ENCODE peak calls at places on chromosomes 7 and 10, in eight cellular contexts. H is H1, N is stomach, Y is K562, M is endothelial cell of umbilical vein, D is GM23338, X is prostate gland, J is GM12878. V is an unnamed sample. For H3K4me1, the result is how much of the 10 kb centered on the place peaks cover.

GRCh38 chr10:91689731-91690168 is 56.9 kb upstream of the PPP1R3C start:
- DNase-seq in H (no peak), N (no peak), Y (no peak), M (no peak), D (peak), X (no peak), J (no peak), V (no peak)

GRCh38 chr7:157292770-157293412 is 43.9 kb upstream of the DNAJB6 start:
- DNase-seq in H (no peak), N (peak), Y (peak), M (no peak), D (peak), X (no peak), J (no peak), V (no peak)

GRCh38 chr7:2729043-2729892 is 41.3 kb downstream of the AMZ1 start:
- DNase-seq in H (no peak), N (peak), Y (no peak), M (no peak), D (no peak), X (no peak), J (no peak), V (peak)

GRCh38 chr7:33982425-33982786 is 77.1 kb downstream of the BMPER start:
- DNase-seq in H (no peak), N (no peak), Y (no peak), M (peak), D (peak), X (no peak), J (no peak), V (no peak)

GRCh38 chr7:157276731-157277562 is 59.9 kb upstream of the DNAJB6 start:
- DNase-seq in H (peak), N (no peak), Y (no peak), M (peak), D (no peak), X (no peak), J (no peak), V (peak)

GRCh38 chr7:143299840-143300239 is 11.7 kb downstream of the CASP2 start:
- DNase-seq in H (peak), N (peak), Y (peak), M (peak), D (peak), X (no peak), J (no peak), V (no peak)

GRCh38 chr7:19117081-19117869 is at the start of gene TWIST1:
- DNase-seq in H (peak), N (no peak), Y (no peak), M (no peak), D (peak), X (no peak), J (no peak), V (peak)

GRCh38 chr7:155190608-155191536 is 106.8 kb upstream of the INSIG1 start:
- DNase-seq in H (peak), N (peak), Y (peak), M (peak), D (peak), X (peak), J (no peak), V (peak)

GRCh38 chr7:84085147-84085546 is 109.4 kb downstream of the SEMA3A start:
- DNase-seq in H (no peak), N (no peak), Y (no peak), M (peak), D (no peak), X (no peak), J (no peak), V (no peak)

GRCh38 chr7:117478796-117479479 is 887 bp upstream of the CFTR start:
- DNase-seq in H (no peak), N (no peak), Y (no peak), M (no peak), D (peak), X (no peak), J (no peak), V (no peak)

GRCh38 chr10:11573497-11573896 is 38.0 kb downstream of the USP6NL start:
- DNase-seq in H (no peak), N (no peak), Y (no peak), M (peak), D (no peak), X (no peak), J (peak), V (no peak)

GRCh38 chr7:119694506-119694905 is 578.5 kb upstream of the KCND2 start:
- DNase-seq in H (no peak), N (no peak), Y (no peak), M (no peak), D (no peak), X (no peak), J (no peak), V (no peak)

GRCh38 chr7:158431941-158432347 is 155.7 kb downstream of the PTPRN2 start:
- DNase-seq in H (no peak), N (peak), Y (peak), M (no peak), D (no peak), X (peak), J (no peak), V (no peak)

GRCh38 chr7:128020161-128020560 is 11.1 kb downstream of the LRRC4 start:
- DNase-seq in H (peak), N (no peak), Y (peak), M (no peak), D (peak), X (no peak), J (no peak), V (no peak)

GRCh38 chr7:66138994-66139752 is 24.5 kb downstream of the CRCP start:
- DNase-seq in H (no peak), N (no peak), Y (no peak), M (peak), D (no peak), X (no peak), J (no peak), V (no peak)

GRCh38 chr7:146966274-146966673 is 849.7 kb downstream of the CNTNAP2 start:
- DNase-seq in H (no peak), N (no peak), Y (no peak), M (no peak), D (no peak), X (no peak), J (no peak), V (no peak)

GRCh38 chr10:219731-220472 is 84.6 kb downstream of the ZMYND11 start:
- DNase-seq in H (no peak), N (no peak), Y (no peak), M (no peak), D (no peak), X (no peak), J (no peak), V (no peak)

GRCh38 chr10:80444646-80445319 is 9.3 kb upstream of the TSPAN14 start:
- DNase-seq in H (peak), N (peak), Y (peak), M (peak), D (peak), X (peak), J (peak), V (peak)

GRCh38 chr10:11828682-11829284 is 5.6 kb downstream of the PROSER2 start:
- DNase-seq in H (no peak), N (no peak), Y (no peak), M (no peak), D (peak), X (no peak), J (no peak), V (no peak)

GRCh38 chr7:132500727-132501410 is 75.4 kb downstream of the PLXNA4 start:
- DNase-seq in H (peak), N (peak), Y (no peak), M (peak), D (peak), X (no peak), J (no peak), V (peak)

GRCh38 chr10:33248638-33249037 is 85.8 kb downstream of the NRP1 start:
- DNase-seq in H (no peak), N (no peak), Y (no peak), M (peak), D (no peak), X (no peak), J (no peak), V (no peak)

GRCh38 chr7:8724080-8724718 is 290.8 kb downstream of the NXPH1 start:
- DNase-seq in H (peak), N (peak), Y (peak), M (no peak), D (peak), X (no peak), J (no peak), V (no peak)

GRCh38 chr7:100894860-100895700 is 608 bp downstream of the ACHE start:
- DNase-seq in H (peak), N (peak), Y (peak), M (no peak), D (peak), X (peak), J (no peak), V (peak)

GRCh38 chr7:29879609-29880008 is 73.3 kb downstream of the WIPF3 start:
- DNase-seq in H (no peak), N (no peak), Y (no peak), M (no peak), D (no peak), X (no peak), J (no peak), V (no peak)

GRCh38 chr10:69641261-69641980 is 11.4 kb downstream of the FAM241B start:
- DNase-seq in H (no peak), N (no peak), Y (no peak), M (no peak), D (no peak), X (no peak), J (no peak), V (peak)

GRCh38 chr7:79401254-79401653 is 52.2 kb downstream of the MAGI2 start:
- DNase-seq in H (no peak), N (no peak), Y (no peak), M (no peak), D (no peak), X (no peak), J (no peak), V (no peak)

GRCh38 chr10:85651507-85651902 is 715.1 kb downstream of the GRID1 start:
- DNase-seq in H (no peak), N (no peak), Y (no peak), M (no peak), D (no peak), X (no peak), J (no peak), V (no peak)

GRCh38 chr10:99533496-99534455 is 1.0 kb downstream of the NKX2-3 start:
- DNase-seq in H (no peak), N (no peak), Y (no peak), M (no peak), D (peak), X (no peak), J (no peak), V (peak)

GRCh38 chr7:47573758-47574472 is 8.0 kb downstream of the TNS3 start:
- DNase-seq in H (no peak), N (peak), Y (no peak), M (peak), D (no peak), X (no peak), J (no peak), V (no peak)

GRCh38 chr10:93548376-93549071 is 17.9 kb upstream of the FFAR4 start:
- DNase-seq in H (no peak), N (no peak), Y (no peak), M (peak), D (no peak), X (no peak), J (no peak), V (no peak)

GRCh38 chr7:142733271-142733670 is 16.0 kb upstream of the PRSS1 start:
- DNase-seq in H (no peak), N (no peak), Y (no peak), M (no peak), D (no peak), X (no peak), J (no peak), V (no peak)

GRCh38 chr7:87574630-87575029 is 26.1 kb downstream of the ABCB1 start:
- DNase-seq in H (no peak), N (no peak), Y (no peak), M (peak), D (no peak), X (no peak), J (no peak), V (no peak)

GRCh38 chr10:130191380-130191779 is 55.2 kb downstream of the GLRX3 start:
- DNase-seq in H (no peak), N (no peak), Y (no peak), M (no peak), D (no peak), X (no peak), J (no peak), V (no peak)

GRCh38 chr7:151876112-151876898 is 610 bp downstream of the PRKAG2 start:
- DNase-seq in H (peak), N (peak), Y (peak), M (peak), D (peak), X (peak), J (no peak), V (peak)

GRCh38 chr10:66307826-66308225 is 618.0 kb upstream of the LRRTM3 start:
- DNase-seq in H (no peak), N (no peak), Y (no peak), M (no peak), D (peak), X (no peak), J (no peak), V (no peak)

GRCh38 chr10:28710227-28710889 is 33.0 kb downstream of the BAMBI start:
- DNase-seq in H (no peak), N (no peak), Y (no peak), M (no peak), D (no peak), X (no peak), J (no peak), V (no peak)

GRCh38 chr7:117012284-117013174 is 59.2 kb downstream of the ST7 start:
- DNase-seq in H (no peak), N (no peak), Y (no peak), M (peak), D (peak), X (no peak), J (peak), V (no peak)

GRCh38 chr7:105769951-105770628 is 106.3 kb downstream of the ATXN7L1 start:
- DNase-seq in H (no peak), N (no peak), Y (no peak), M (peak), D (no peak), X (no peak), J (no peak), V (peak)

GRCh38 chr7:78677391-78677790 is 776.1 kb downstream of the MAGI2 start:
- DNase-seq in H (no peak), N (no peak), Y (no peak), M (no peak), D (no peak), X (no peak), J (no peak), V (no peak)

GRCh38 chr10:73894245-73894971 is 16.5 kb upstream of the PLAU start:
- DNase-seq in H (no peak), N (no peak), Y (no peak), M (peak), D (no peak), X (no peak), J (no peak), V (no peak)

GRCh38 chr10:113523628-113524027 is 29.2 kb upstream of the HABP2 start:
- DNase-seq in H (no peak), N (no peak), Y (no peak), M (no peak), D (no peak), X (no peak), J (no peak), V (no peak)

GRCh38 chr10:113521482-113521795 is 31.4 kb upstream of the HABP2 start:
- DNase-seq in H (no peak), N (no peak), Y (no peak), M (no peak), D (no peak), X (no peak), J (no peak), V (no peak)

GRCh38 chr10:113520606-113521481 is 32.0 kb upstream of the HABP2 start:
- DNase-seq in H (peak), N (peak), Y (peak), M (peak), D (peak), X (peak), J (no peak), V (no peak)

GRCh38 chr10:113523071-113523470 is 29.8 kb upstream of the HABP2 start:
- DNase-seq in H (no peak), N (peak), Y (no peak), M (no peak), D (no peak), X (no peak), J (no peak), V (no peak)

GRCh38 chr10:113522460-113522859 is 30.4 kb upstream of the HABP2 start:
- DNase-seq in H (no peak), N (peak), Y (peak), M (no peak), D (peak), X (no peak), J (no peak), V (no peak)
- H3K4me1 ChIP-seq in H (under half), N (under half), Y (under half), M (under half), D (under half), X (under half), J (under half), V (under half)

GRCh38 chr10:61404771-61405170 is 48.4 kb downstream of the TMEM26 start:
- DNase-seq in H (no peak), N (no peak), Y (no peak), M (peak), D (no peak), X (no peak), J (no peak), V (no peak)

GRCh38 chr10:61398730-61399129 is 54.5 kb downstream of the TMEM26 start:
- DNase-seq in H (no peak), N (no peak), Y (no peak), M (no peak), D (no peak), X (no peak), J (no peak), V (no peak)

GRCh38 chr10:61397175-61397986 is 55.8 kb downstream of the TMEM26 start:
- DNase-seq in H (no peak), N (no peak), Y (no peak), M (peak), D (no peak), X (no peak), J (no peak), V (no peak)

GRCh38 chr10:61399386-61399785 is 53.8 kb downstream of the TMEM26 start:
- DNase-seq in H (no peak), N (no peak), Y (no peak), M (no peak), D (no peak), X (no peak), J (no peak), V (no peak)

GRCh38 chr10:61400524-61400923 is 52.7 kb downstream of the TMEM26 start:
- DNase-seq in H (no peak), N (no peak), Y (no peak), M (no peak), D (no peak), X (no peak), J (no peak), V (no peak)
- TF ChIP-seq CTCF in H (no peak), N (no peak), Y (no peak), M (no peak), D (peak), X (no peak), J (no peak), V (no peak)

DNA sequence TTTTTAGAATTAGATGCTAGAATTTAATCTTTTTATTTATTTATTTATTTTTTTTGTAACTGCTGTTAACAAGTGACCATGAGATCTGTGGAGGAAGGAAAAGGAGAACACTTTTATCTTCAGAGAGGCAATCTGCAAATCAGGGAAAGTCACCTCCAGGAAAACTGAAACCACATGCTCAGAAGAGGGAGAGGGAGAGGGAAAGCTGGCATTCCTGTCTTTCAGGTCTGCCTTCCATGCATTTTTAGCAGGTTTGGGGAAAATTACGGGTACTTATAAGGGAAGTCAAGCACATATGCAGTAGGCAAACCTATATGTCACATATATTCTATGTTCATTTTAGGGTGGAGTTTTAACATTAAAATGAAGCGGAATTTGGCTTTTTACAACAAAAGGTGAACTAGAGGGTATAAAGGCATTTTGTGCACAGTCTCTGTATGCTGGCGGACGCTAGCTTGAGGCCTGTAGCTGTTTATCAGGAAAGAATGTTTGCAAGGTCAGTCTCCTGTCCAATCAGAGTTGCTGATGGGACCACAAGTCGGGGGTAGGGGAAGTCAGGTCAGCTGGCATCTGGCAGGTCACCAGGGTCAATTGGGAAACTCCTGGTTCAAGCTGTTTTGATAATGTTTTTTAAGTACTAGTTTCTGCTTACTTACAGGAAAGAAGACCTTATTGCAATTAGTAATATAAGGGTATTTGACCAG is 333.5 kb downstream of the GPR158 start:
- DNase-seq in H (no peak), N (no peak), Y (no peak), M (peak), D (peak), X (no peak), J (no peak), V (no peak)
- TF ChIP-seq POLR2AphosphoS5 in H (no peak), N (no peak), Y (no peak), M (no peak), D (no peak), X (no peak), J (no peak), V (no peak)

GRCh38 chr10:18472977-18473376 is 178.4 kb downstream of the NSUN6 start:
- DNase-seq in H (no peak), N (no peak), Y (peak), M (no peak), D (peak), X (no peak), J (no peak), V (no peak)
- H3K4me1 ChIP-seq in H (under half), N (under half), Y (under half), M (under half), D (under half), X (under half), J (under half), V (under half)